ENCODE peak calls at places on chromosomes 5 and 9, in ten cellular contexts. C is dorsolateral prefrontal cortex; Y is RWPE1; N is omental fat pad; P is upper lobe of right lung; T is CD4-positive, alpha-beta T cell; D is astrocyte of the spinal cord; B is esophagus squamous epithelium; M is endothelial cell; U is psoas muscle. R is an unnamed sample.

GRCh38 chr5:132665681-132666080 is 7.7 kb downstream of the IL13 start:
- DNase-seq in C (no peak), Y (no peak), N (no peak), P (no peak), T (no peak), D (no peak), B (no peak), M (no peak), U (no peak), R (no peak)

GRCh38 chr5:64972591-64972990 is 203.9 kb downstream of the CWC27 start:
- DNase-seq in C (no peak), Y (no peak), N (no peak), P (no peak), T (no peak), D (no peak), B (no peak), M (no peak), U (no peak), R (no peak)

GRCh38 chr9:73176450-73176875 is 24.8 kb downstream of the ANXA1 start:
- DNase-seq in C (no peak), Y (peak; percentile 66), N (no peak), P (no peak), T (no peak), D (peak; percentile 51), B (no peak), M (no peak), U (no peak), R (peak; percentile 33)

GRCh38 chr9:73213300-73213699 is 61.6 kb downstream of the ANXA1 start:
- DNase-seq in C (no peak), Y (no peak), N (no peak), P (no peak), T (no peak), D (no peak), B (no peak), M (no peak), U (no peak), R (no peak)

GRCh38 chr5:7391215-7391614 is 4.7 kb upstream of the ADCY2 start:
- DNase-seq in C (no peak), Y (no peak), N (no peak), P (no peak), T (no peak), D (no peak), B (no peak), M (no peak), U (no peak), R (no peak)

GRCh38 chr5:76616206-76616605 is 7.0 kb downstream of the F2RL2 start:
- DNase-seq in C (no peak), Y (no peak), N (no peak), P (no peak), T (no peak), D (no peak), B (no peak), M (no peak), U (no peak), R (no peak)

GRCh38 chr9:92735907-92736600 is 28.6 kb downstream of the BICD2 start:
- DNase-seq in C (no peak), Y (no peak), N (no peak), P (no peak), T (no peak), D (no peak), B (no peak), M (no peak), U (no peak), R (no peak)

GRCh38 chr9:89992326-89993208 is 387.8 kb downstream of the GADD45G start:
- DNase-seq in C (no peak), Y (no peak), N (no peak), P (no peak), T (no peak), D (no peak), B (no peak), M (no peak), U (no peak), R (no peak)

GRCh38 chr5:142181547-142182191 is 73.1 kb downstream of the NDFIP1 start:
- DNase-seq in C (no peak), Y (no peak), N (no peak), P (no peak), T (no peak), D (no peak), B (no peak), M (no peak), U (no peak), R (no peak)

GRCh38 chr9:137160716-137161557 is 8.9 kb downstream of the LRRC26 start:
- DNase-seq in C (no peak), Y (no peak), N (no peak), P (no peak), T (no peak), D (no peak), B (no peak), M (no peak), U (no peak), R (no peak)

GRCh38 chr5:68220914-68221313 is 5.4 kb downstream of the PIK3R1 start:
- DNase-seq in C (no peak), Y (no peak), N (no peak), P (no peak), T (no peak), D (no peak), B (no peak), M (no peak), U (no peak), R (no peak)

GRCh38 chr5:134738963-134739661 is 764 bp downstream of the CAMLG start:
- DNase-seq in C (no peak), Y (peak; percentile 68), N (no peak), P (peak; percentile 47), T (peak; percentile 7), D (peak; percentile 37), B (no peak), M (peak; percentile 10), U (no peak), R (peak; percentile 42)

GRCh38 chr9:93629920-93630319 is 53.5 kb downstream of the PHF2 start:
- DNase-seq in C (no peak), Y (no peak), N (no peak), P (no peak), T (no peak), D (no peak), B (no peak), M (no peak), U (no peak), R (no peak)

GRCh38 chr5:113896789-113897188 is 383.3 kb downstream of the YTHDC2 start:
- DNase-seq in C (no peak), Y (no peak), N (no peak), P (no peak), T (no peak), D (no peak), B (no peak), M (no peak), U (no peak), R (no peak)

GRCh38 chr5:113891491-113891890 is 378.0 kb downstream of the YTHDC2 start:
- DNase-seq in C (no peak), Y (no peak), N (no peak), P (no peak), T (no peak), D (no peak), B (no peak), M (no peak), U (no peak), R (no peak)
- TF ChIP-seq CTCF in C (no peak), Y (no peak), N (no peak), P (no peak), T (no peak), D (no peak), B (no peak), M (no peak), U (no peak), R (no peak)

DNA sequence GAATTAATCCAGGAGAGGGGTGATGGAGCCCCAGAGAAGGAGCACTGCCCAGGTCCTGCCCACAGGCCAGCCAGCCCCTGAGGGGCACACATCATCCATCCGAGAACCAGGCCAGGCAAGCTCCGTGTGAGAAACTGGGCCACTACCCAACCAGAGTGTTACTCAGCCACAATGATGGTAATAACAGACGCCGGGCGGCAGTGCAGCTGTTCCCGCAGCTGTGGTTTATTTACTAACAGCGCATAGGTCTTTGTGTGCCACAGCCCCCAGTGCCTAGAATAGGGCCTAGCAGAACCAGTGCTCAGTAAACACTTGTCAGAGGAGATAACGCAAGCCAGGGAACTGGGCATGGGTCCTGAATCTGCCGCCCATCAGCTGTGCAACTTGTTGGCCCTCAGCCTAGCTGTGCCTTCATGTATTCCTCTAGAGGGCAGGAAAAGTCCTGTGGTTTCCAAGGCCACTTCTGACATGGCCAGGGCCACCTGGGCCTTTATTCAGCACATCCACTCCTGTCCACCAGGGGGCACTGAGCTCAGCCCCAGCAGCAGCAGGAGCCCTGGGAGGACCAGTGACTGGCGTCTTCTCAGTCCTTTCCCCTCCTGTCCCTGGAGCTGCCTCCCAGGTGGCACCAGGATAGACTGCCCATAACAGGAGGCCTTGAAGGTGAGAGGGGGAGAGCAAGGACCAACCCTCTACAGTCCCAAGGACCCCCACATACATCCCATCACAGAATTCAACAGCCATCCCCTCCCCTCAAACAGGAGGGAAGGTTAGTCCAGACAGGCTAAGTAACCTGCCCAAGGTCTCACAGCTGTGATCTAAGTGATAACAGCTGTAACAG is 2.1 kb downstream of the MXD3 start:
- DNase-seq in C (no peak), Y (no peak), N (no peak), P (peak; percentile 79), T (peak; percentile 54), D (peak; percentile 67), B (no peak), M (peak; percentile 81), U (peak; percentile 82), R (peak; percentile 68)
- TF ChIP-seq CTCF in C (peak; percentile 77), Y (peak; percentile 94), N (no peak), P (peak; percentile 83), T (peak; percentile 84), D (peak; percentile 97), B (peak; percentile 95), M (peak; percentile 92), U (peak; percentile 89), R (peak; percentile 96)

DNA sequence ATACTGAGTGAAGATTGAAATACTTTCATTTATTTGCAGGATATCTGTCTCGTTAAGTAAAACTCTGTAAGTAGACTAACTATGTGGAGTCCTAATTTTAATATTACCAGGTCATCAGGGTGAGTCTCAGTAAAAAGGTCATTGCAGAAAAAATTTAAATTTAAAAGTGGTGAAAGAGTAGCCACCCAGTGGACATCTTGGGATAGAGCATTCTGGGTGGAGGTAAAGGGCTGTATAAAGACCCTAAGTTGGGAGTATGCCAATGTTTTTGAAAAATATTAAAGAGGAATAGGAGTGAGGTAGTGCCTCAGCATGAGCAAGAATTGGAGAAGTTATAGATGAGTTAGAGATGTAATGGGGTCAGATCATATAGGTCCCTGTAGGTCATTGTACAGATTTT is 145.5 kb downstream of the HMHB1 start:
- DNase-seq in C (no peak), Y (no peak), N (no peak), P (no peak), T (no peak), D (no peak), B (no peak), M (no peak), U (no peak), R (no peak)
- TF ChIP-seq CTCF in C (peak; percentile 27), Y (no peak), N (no peak), P (no peak), T (peak; percentile 25), D (peak; percentile 48), B (peak; percentile 18), M (peak; percentile 60), U (no peak), R (peak; percentile 77)

GRCh38 chr9:135478858-135479468 is 619 bp upstream of the PPP1R26 start:
- DNase-seq in C (no peak), Y (peak; percentile 49), N (no peak), P (peak; percentile 82), T (no peak), D (no peak), B (no peak), M (peak; percentile 37), U (no peak), R (no peak)
- TF ChIP-seq CTCF in C (no peak), Y (peak; percentile 60), N (no peak), P (peak; percentile 25), T (peak; percentile 16), D (peak; percentile 36), B (no peak), M (no peak), U (no peak), R (peak; percentile 31)

R was measured in HFFc6.